ENCODE peak calls at places on chromosomes 7 and 10, in six cellular contexts. P is stimulated activated naive CD8-positive, alpha-beta T cell treated with anti-CD3 and anti-CD28 coated beads, Interleukin-15, Interleukin-2, amounts not matched to agents 100 U/mL and 50 U/mL, for 24 hours; Y is NCI-H1092 treated with DMSO at 0.1 percent for 48 hours; E is stimulated activated CD8-positive, alpha-beta memory T cell treated with anti-CD3 and anti-CD28 coated beads, Interleukin-2, amount 100 ng/mL, for 1 hour; W is naive thymus-derived CD8-positive, alpha-beta T cell; L is KBM-7. C is an unnamed sample.

GRCh38 chr7:135330088-135330487 is 96.5 kb downstream of the STRA8 start:
- DNase-seq in P (no peak), Y (no peak), E (no peak), W (no peak), L (no peak), C (no peak)

GRCh38 chr10:101140950-101141621 is 10.0 kb downstream of the TLX1 start:
- DNase-seq in P (no peak), Y (no peak), E (no peak), W (no peak), L (no peak), C (no peak)

GRCh38 chr7:100400656-100401055 is 27.4 kb downstream of the PILRA start:
- DNase-seq in P (no peak), Y (no peak), E (no peak), W (no peak), L (peak; percentile 62), C (no peak)

GRCh38 chr10:124674768-124675222 is 69.4 kb downstream of the FAM53B start:
- DNase-seq in P (no peak), Y (no peak), E (no peak), W (no peak), L (no peak), C (no peak)

GRCh38 chr7:100503350-100503735 is 19.6 kb downstream of the NYAP1 start:
- DNase-seq in P (no peak), Y (no peak), E (no peak), W (no peak), L (no peak), C (no peak)

GRCh38 chr7:29565634-29565981 is 2.0 kb downstream of the PRR15 start:
- DNase-seq in P (no peak), Y (no peak), E (no peak), W (no peak), L (no peak), C (no peak)

GRCh38 chr10:76430330-76430729 is 998.9 kb downstream of the LRMDA start:
- DNase-seq in P (no peak), Y (peak; percentile 58), E (no peak), W (no peak), L (no peak), C (no peak)

GRCh38 chr10:34031410-34031809 is 696.9 kb upstream of the NRP1 start:
- DNase-seq in P (no peak), Y (no peak), E (no peak), W (no peak), L (no peak), C (no peak)

GRCh38 chr7:80659120-80660055 is 20.9 kb downstream of the CD36 start:
- DNase-seq in P (no peak), Y (peak; percentile 53), E (no peak), W (peak; percentile 21), L (peak; percentile 33), C (no peak)

GRCh38 chr7:119175916-119176627 is 951.6 kb downstream of the ANKRD7 start:
- DNase-seq in P (peak; percentile 16), Y (peak; percentile 83), E (no peak), W (no peak), L (peak; percentile 53), C (no peak)

GRCh38 chr10:71882813-71883746 is 32.0 kb upstream of the PSAP start:
- DNase-seq in P (no peak), Y (peak; percentile 62), E (no peak), W (no peak), L (no peak), C (peak; percentile 15)

GRCh38 chr10:43064331-43065075 is 12.4 kb upstream of the RET start:
- DNase-seq in P (no peak), Y (no peak), E (no peak), W (no peak), L (no peak), C (no peak)

GRCh38 chr7:35729061-35729783 is 34.3 kb upstream of the HERPUD2 start:
- DNase-seq in P (peak; percentile 63), Y (no peak), E (no peak), W (peak; percentile 53), L (peak; percentile 88), C (no peak)

GRCh38 chr10:92124524-92125168 is 166.2 kb downstream of the CPEB3 start:
- DNase-seq in P (no peak), Y (no peak), E (no peak), W (no peak), L (no peak), C (no peak)

C was measured in stimulated activated naive CD4-positive, alpha-beta T cell.